ENCODE peak calls at places on chromosomes 4 and X, in nine cellular contexts. X is Peyer's patch, U is foreskin fibroblast, O is A673, T is colonic mucosa, Q is foreskin keratinocyte, I is transverse colon, F is stomach, P is neural progenitor cell. W is an unnamed sample.

GRCh38 chr4:176920694-176921093 is 128.0 kb upstream of the VEGFC start:
- DNase-seq in X (no peak), U (peak), O (no peak), T (no peak), Q (peak), I (no peak), F (no peak), P (no peak), W (peak)

GRCh38 chrX:134634691-134635090 is 23.6 kb downstream of the PLAC1 start:
- DNase-seq in X (no peak), U (peak), O (peak), T (no peak), Q (no peak), I (no peak), F (no peak), P (no peak), W (no peak)

GRCh38 chrX:69505772-69506616 is 1.9 kb downstream of the NALF2 start:
- DNase-seq in X (no peak), U (no peak), O (no peak), T (no peak), Q (no peak), I (no peak), F (no peak), P (peak), W (no peak)

GRCh38 chr4:187059031-187059430 is 335.4 kb upstream of the FAT1 start:
- DNase-seq in X (no peak), U (no peak), O (no peak), T (no peak), Q (no peak), I (no peak), F (no peak), P (no peak), W (no peak)

GRCh38 chr4:8428288-8429097 is 12.0 kb downstream of the ACOX3 start:
- DNase-seq in X (peak), U (peak), O (peak), T (peak), Q (peak), I (peak), F (peak), P (peak), W (peak)

GRCh38 chr4:152992027-152992426 is 55.9 kb downstream of the FHDC1 start:
- DNase-seq in X (no peak), U (no peak), O (no peak), T (peak), Q (peak), I (peak), F (peak), P (no peak), W (peak)

GRCh38 chr4:27692098-27692679 is 831.5 kb downstream of the STIM2 start:
- DNase-seq in X (no peak), U (no peak), O (peak), T (no peak), Q (peak), I (no peak), F (no peak), P (peak), W (peak)

GRCh38 chr4:6087669-6088068 is 69.4 kb upstream of the C4orf50 start:
- DNase-seq in X (no peak), U (no peak), O (peak), T (no peak), Q (no peak), I (no peak), F (peak), P (peak), W (peak)

GRCh38 chrX:19931146-19931545 is 43.7 kb upstream of the SH3KBP1 start:
- DNase-seq in X (no peak), U (peak), O (no peak), T (no peak), Q (no peak), I (no peak), F (no peak), P (no peak), W (no peak)

GRCh38 chr4:151437505-151437904 is 28.5 kb downstream of the FHIP1A start:
- DNase-seq in X (no peak), U (no peak), O (no peak), T (no peak), Q (no peak), I (no peak), F (no peak), P (no peak), W (no peak)

GRCh38 chr4:151432654-151433053 is 23.7 kb downstream of the FHIP1A start:
- DNase-seq in X (no peak), U (no peak), O (no peak), T (no peak), Q (no peak), I (no peak), F (no peak), P (no peak), W (no peak)

GRCh38 chr4:151431728-151432127 is 22.8 kb downstream of the FHIP1A start:
- DNase-seq in X (no peak), U (no peak), O (no peak), T (no peak), Q (no peak), I (no peak), F (no peak), P (no peak), W (no peak)

GRCh38 chr4:151436093-151436518 is 27.1 kb downstream of the FHIP1A start:
- DNase-seq in X (no peak), U (no peak), O (no peak), T (no peak), Q (no peak), I (no peak), F (no peak), P (no peak), W (no peak)

DNA sequence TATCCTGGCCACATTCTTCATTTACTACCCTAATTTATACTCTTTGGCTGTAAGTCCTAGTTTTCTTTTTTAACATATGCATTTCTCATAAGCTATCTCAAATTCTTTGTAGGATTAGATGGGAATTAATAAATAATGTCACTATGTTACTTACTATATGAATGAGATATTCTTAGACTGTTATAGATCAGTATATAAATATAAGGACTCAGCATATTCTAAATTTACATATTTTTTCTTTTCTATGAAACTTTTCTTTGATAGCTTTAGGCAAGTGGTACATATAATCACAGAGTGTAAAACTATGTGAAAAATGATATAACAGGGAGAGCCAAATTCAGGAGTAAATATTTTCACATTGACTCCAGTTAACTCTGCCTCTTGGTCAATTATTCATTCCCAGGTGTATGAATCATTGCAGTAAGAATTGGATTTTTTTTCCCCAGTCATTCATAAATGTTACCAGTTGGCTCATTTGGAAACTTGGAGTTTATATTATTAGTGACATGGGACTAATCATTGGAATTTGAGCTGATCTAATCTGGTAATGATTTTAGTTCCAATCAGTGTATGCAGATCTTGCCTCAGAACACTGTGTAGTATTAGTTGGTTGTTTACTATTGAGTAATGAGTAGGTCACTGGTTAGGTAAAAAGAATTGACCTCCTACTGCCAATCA is 25.3 kb downstream of the FHIP1A start:
- DNase-seq in X (no peak), U (no peak), O (no peak), T (no peak), Q (peak), I (no peak), F (no peak), P (no peak), W (peak)
- TF ChIP-seq CTCF in X (no peak), U (no peak), O (no peak), T (no peak), Q (no peak), I (no peak), F (no peak), P (no peak), W (no peak)

GRCh38 chr4:98055800-98056501 is 87.3 kb downstream of the STPG2 start:
- DNase-seq in X (no peak), U (no peak), O (peak), T (no peak), Q (peak), I (no peak), F (no peak), P (no peak), W (no peak)
- TF ChIP-seq CTCF in X (no peak), U (no peak), O (no peak), T (no peak), Q (peak), I (no peak), F (no peak), P (no peak), W (no peak)

GRCh38 chr4:169400832-169401231 is 130.1 kb upstream of the SH3RF1 start:
- DNase-seq in X (no peak), U (no peak), O (no peak), T (no peak), Q (no peak), I (no peak), F (no peak), P (no peak), W (no peak)
- TF ChIP-seq CTCF in X (no peak), U (no peak), O (no peak), T (no peak), Q (no peak), I (no peak), F (no peak), P (no peak), W (no peak)

GRCh38 chr4:143438710-143439109 is 74.8 kb upstream of the SMARCA5 start:
- DNase-seq in X (no peak), U (no peak), O (peak), T (no peak), Q (no peak), I (no peak), F (no peak), P (no peak), W (no peak)

GRCh38 chr4:143437937-143438336 is 75.6 kb upstream of the SMARCA5 start:
- DNase-seq in X (no peak), U (no peak), O (no peak), T (peak), Q (no peak), I (no peak), F (no peak), P (no peak), W (no peak)

GRCh38 chr4:143443728-143444127 is 69.8 kb upstream of the SMARCA5 start:
- DNase-seq in X (no peak), U (no peak), O (no peak), T (no peak), Q (no peak), I (no peak), F (no peak), P (no peak), W (no peak)

GRCh38 chr4:143437476-143437875 is 76.0 kb upstream of the SMARCA5 start:
- DNase-seq in X (no peak), U (no peak), O (no peak), T (no peak), Q (no peak), I (no peak), F (no peak), P (no peak), W (no peak)

GRCh38 chr4:143441678-143442077 is 71.8 kb upstream of the SMARCA5 start:
- DNase-seq in X (no peak), U (no peak), O (no peak), T (peak), Q (no peak), I (no peak), F (no peak), P (peak), W (no peak)
- TF ChIP-seq CTCF in X (no peak), U (no peak), O (peak), T (no peak), Q (peak), I (no peak), F (no peak), P (no peak), W (no peak)

DNA sequence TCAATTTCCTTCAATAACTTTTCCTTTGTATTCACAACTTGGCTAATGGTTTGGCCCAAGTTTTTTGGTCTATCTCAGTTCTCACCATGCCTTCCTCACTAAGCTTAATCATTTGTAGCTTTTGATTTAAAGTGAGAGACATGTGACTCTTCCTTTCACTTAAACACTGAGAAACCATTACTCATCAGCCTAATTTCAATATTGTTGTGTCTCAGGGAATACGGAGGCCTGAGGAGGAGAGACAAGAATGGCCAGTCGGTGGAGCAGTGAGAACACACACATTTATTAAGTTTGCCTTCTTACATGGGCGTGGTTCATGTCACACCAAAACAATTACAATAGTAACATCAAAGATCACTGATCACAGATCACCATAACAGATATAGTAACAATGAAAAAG is 56.7 kb downstream of the TSPAN5 start:
- DNase-seq in X (no peak), U (peak), O (peak), T (no peak), Q (peak), I (no peak), F (no peak), P (no peak), W (no peak)
- TF ChIP-seq CTCF in X (no peak), U (no peak), O (no peak), T (no peak), Q (peak), I (no peak), F (no peak), P (no peak), W (no peak)

GRCh38 chr4:166324321-166324720 is 451.3 kb downstream of the TLL1 start:
- DNase-seq in X (no peak), U (peak), O (peak), T (peak), Q (no peak), I (peak), F (no peak), P (peak), W (no peak)
- TF ChIP-seq CTCF in X (peak), U (no peak), O (peak), T (peak), Q (peak), I (peak), F (no peak), P (peak), W (peak)

DNA sequence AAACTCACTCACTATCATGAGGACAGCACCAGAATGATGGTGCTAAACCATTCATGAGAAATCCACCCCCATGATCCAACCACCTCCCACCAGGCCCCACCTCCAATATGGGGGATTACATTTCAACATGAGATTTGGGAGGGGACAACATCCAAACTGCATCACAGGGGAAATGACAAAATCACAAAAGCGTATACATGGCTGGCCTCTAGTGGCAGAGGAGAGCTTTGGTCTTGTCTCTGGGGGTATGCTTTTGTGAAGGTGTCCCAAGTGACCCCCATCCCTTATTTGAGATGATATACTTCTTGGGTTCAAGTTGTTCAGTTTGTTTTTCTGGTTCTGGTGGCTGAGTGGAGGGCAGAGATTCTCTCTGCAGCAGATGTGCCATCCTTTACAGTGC is 8.5 kb upstream of the SETD7 start:
- DNase-seq in X (no peak), U (no peak), O (peak), T (no peak), Q (no peak), I (no peak), F (no peak), P (no peak), W (no peak)
- TF ChIP-seq CTCF in X (no peak), U (no peak), O (peak), T (peak), Q (peak), I (no peak), F (no peak), P (peak), W (no peak)

GRCh38 chrX:72572248-72573157 is at the start of gene HDAC8:
- DNase-seq in X (peak), U (peak), O (peak), T (peak), Q (peak), I (peak), F (peak), P (peak), W (peak)

GRCh38 chrX:72566448-72566847 is 6.2 kb downstream of the HDAC8 start:
- DNase-seq in X (no peak), U (no peak), O (no peak), T (no peak), Q (no peak), I (no peak), F (no peak), P (no peak), W (no peak)

GRCh38 chrX:72573158-72573511 is 492 bp upstream of the HDAC8 start:
- DNase-seq in X (no peak), U (no peak), O (peak), T (no peak), Q (no peak), I (no peak), F (no peak), P (no peak), W (no peak)

GRCh38 chrX:72568406-72569092 is 4.1 kb downstream of the HDAC8 start:
- DNase-seq in X (no peak), U (peak), O (no peak), T (no peak), Q (no peak), I (no peak), F (no peak), P (no peak), W (no peak)

DNA sequence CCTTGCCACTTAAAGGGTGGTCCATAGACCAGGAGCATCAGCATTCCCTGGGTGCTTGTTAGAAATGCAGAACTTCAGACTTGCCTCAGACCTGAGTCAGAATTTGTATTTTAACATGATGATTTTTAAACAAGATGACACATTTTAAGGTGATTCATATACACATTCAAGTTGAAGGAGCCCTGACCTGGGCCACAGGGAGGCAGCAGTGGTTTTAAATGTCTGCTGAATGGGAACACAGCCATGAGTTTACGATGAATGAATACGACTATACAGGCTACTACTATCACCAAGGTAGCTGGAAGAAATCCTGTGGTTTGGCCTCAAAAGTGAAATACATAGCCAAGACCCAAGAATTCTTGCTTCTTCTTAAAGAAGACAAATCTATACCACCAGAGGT is 2.9 kb downstream of the HDAC8 start:
- DNase-seq in X (no peak), U (peak), O (no peak), T (no peak), Q (peak), I (no peak), F (no peak), P (no peak), W (peak)
- TF ChIP-seq CTCF in X (no peak), U (no peak), O (no peak), T (no peak), Q (peak), I (no peak), F (no peak), P (no peak), W (no peak)

W was measured in RWPE1.